ENCODE peak calls at places on chromosomes 4 and X, in four cellular contexts. One of them, this sample, is unnamed.

GRCh38 chrX:17741123-17741511 is 3.8 kb downstream of the SCML1 start:
- DNase-seq in cardiac fibroblast: no peak
- DNase-seq in body of pancreas: no peak
- DNase-seq in HFF-Myc: no peak
- DNase-seq in this sample: no peak

GRCh38 chr4:189021831-189022230 is 882.6 kb downstream of the TRIML1 start:
- DNase-seq in cardiac fibroblast: peak
- DNase-seq in body of pancreas: no peak
- DNase-seq in HFF-Myc: peak
- DNase-seq in this sample: no peak

GRCh38 chr4:102430511-102430910 is 70.6 kb upstream of the NFKB1 start:
- DNase-seq in cardiac fibroblast: peak
- DNase-seq in body of pancreas: no peak
- DNase-seq in HFF-Myc: no peak
- DNase-seq in this sample: no peak

GRCh38 chrX:154734101-154734781 is 16.6 kb downstream of the GAB3 start:
- DNase-seq in cardiac fibroblast: peak
- DNase-seq in body of pancreas: no peak
- DNase-seq in HFF-Myc: no peak
- DNase-seq in this sample: no peak

GRCh38 chr4:88965053-88965452 is 91.9 kb downstream of the FAM13A start:
- DNase-seq in cardiac fibroblast: no peak
- DNase-seq in body of pancreas: no peak
- DNase-seq in HFF-Myc: no peak
- DNase-seq in this sample: no peak

GRCh38 chr4:7816771-7817170 is 122.9 kb downstream of the AFAP1 start:
- DNase-seq in cardiac fibroblast: no peak
- DNase-seq in body of pancreas: no peak
- DNase-seq in HFF-Myc: no peak
- DNase-seq in this sample: no peak

GRCh38 chrX:54357414-54358377 is at the start of gene WNK3:
- DNase-seq in cardiac fibroblast: peak
- DNase-seq in body of pancreas: peak
- DNase-seq in HFF-Myc: no peak
- DNase-seq in this sample: no peak

GRCh38 chrX:70664726-70665125 is 220.1 kb downstream of the DLG3 start:
- DNase-seq in cardiac fibroblast: peak
- DNase-seq in body of pancreas: peak
- DNase-seq in HFF-Myc: no peak
- DNase-seq in this sample: no peak

GRCh38 chrX:132520792-132521191 is 32.0 kb upstream of the MBNL3 start:
- DNase-seq in cardiac fibroblast: no peak
- DNase-seq in body of pancreas: no peak
- DNase-seq in HFF-Myc: no peak
- DNase-seq in this sample: no peak

GRCh38 chrX:150529587-150529986 is 38.8 kb upstream of the MTM1 start:
- DNase-seq in cardiac fibroblast: no peak
- DNase-seq in body of pancreas: no peak
- DNase-seq in HFF-Myc: no peak
- DNase-seq in this sample: no peak

GRCh38 chr4:83867221-83867620 is 331.3 kb downstream of the GPAT3 start:
- DNase-seq in cardiac fibroblast: no peak
- DNase-seq in body of pancreas: no peak
- DNase-seq in HFF-Myc: no peak
- DNase-seq in this sample: no peak

GRCh38 chrX:128992107-128992971 is 531.0 kb downstream of the SMARCA1 start:
- DNase-seq in cardiac fibroblast: no peak
- DNase-seq in body of pancreas: no peak
- DNase-seq in HFF-Myc: no peak
- DNase-seq in this sample: no peak

GRCh38 chr4:8377103-8378075 is 63.1 kb downstream of the ACOX3 start:
- DNase-seq in cardiac fibroblast: no peak
- DNase-seq in body of pancreas: no peak
- DNase-seq in HFF-Myc: no peak
- DNase-seq in this sample: no peak

GRCh38 chrX:39513836-39514235 is 583.9 kb downstream of the BCOR start:
- DNase-seq in cardiac fibroblast: no peak
- DNase-seq in body of pancreas: no peak
- DNase-seq in HFF-Myc: no peak
- DNase-seq in this sample: no peak

GRCh38 chr4:142414336-142414945 is 431.7 kb downstream of the INPP4B start:
- DNase-seq in cardiac fibroblast: no peak
- DNase-seq in body of pancreas: no peak
- DNase-seq in HFF-Myc: no peak
- DNase-seq in this sample: no peak
- H3K4me3 ChIP-seq in cardiac fibroblast: no peak
- H3K4me3 ChIP-seq in body of pancreas: no peak
- H3K4me3 ChIP-seq in HFF-Myc: no peak
- H3K4me3 ChIP-seq in this sample: no peak

GRCh38 chrX:38166478-38167083 is 54.1 kb downstream of the SRPX start:
- DNase-seq in cardiac fibroblast: peak
- DNase-seq in body of pancreas: peak
- DNase-seq in HFF-Myc: no peak
- DNase-seq in this sample: no peak
- TF ChIP-seq CTCF in cardiac fibroblast: peak
- TF ChIP-seq CTCF in body of pancreas: peak
- TF ChIP-seq CTCF in HFF-Myc: no peak
- TF ChIP-seq CTCF in this sample: peak

DNA sequence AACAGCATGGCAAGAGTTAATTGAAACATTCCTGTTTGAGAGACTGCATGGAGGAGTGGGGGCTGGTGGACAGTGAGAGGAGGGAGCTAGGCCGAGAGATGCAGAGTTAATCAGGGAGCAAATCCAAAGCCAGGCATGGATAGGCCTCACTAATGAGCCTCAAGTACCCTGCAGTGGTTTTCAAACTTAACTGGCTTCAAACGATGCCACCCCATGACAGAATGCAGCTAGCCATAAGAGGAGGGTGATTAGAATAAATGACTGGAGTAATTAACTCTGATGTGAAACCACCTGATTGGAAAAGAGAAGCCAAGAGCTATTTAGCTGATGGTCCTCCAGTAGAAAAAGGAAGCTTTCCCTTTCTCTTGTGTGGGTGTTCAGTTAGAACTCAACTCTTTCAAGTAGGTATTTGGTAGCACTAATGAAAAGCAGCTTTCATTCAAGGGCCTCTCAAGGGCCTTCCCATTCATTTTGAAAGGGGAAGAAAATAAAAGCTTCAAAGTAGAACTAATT is 215.4 kb upstream of the MAB21L2 start:
- DNase-seq in cardiac fibroblast: no peak
- DNase-seq in body of pancreas: no peak
- DNase-seq in HFF-Myc: no peak
- DNase-seq in this sample: no peak
- H3K4me3 ChIP-seq in cardiac fibroblast: no peak
- H3K4me3 ChIP-seq in body of pancreas: no peak
- H3K4me3 ChIP-seq in HFF-Myc: no peak
- H3K4me3 ChIP-seq in this sample: no peak

GRCh38 chrX:66731398-66731797 is 92.5 kb upstream of the EDA2R start:
- DNase-seq in cardiac fibroblast: peak
- DNase-seq in body of pancreas: no peak
- DNase-seq in HFF-Myc: peak
- DNase-seq in this sample: no peak
- TF ChIP-seq CTCF in cardiac fibroblast: peak
- TF ChIP-seq CTCF in body of pancreas: peak
- TF ChIP-seq CTCF in HFF-Myc: no peak
- TF ChIP-seq CTCF in this sample: peak

GRCh38 chrX:13120017-13120416 is 75.6 kb upstream of the FAM9C start:
- DNase-seq in cardiac fibroblast: peak
- DNase-seq in body of pancreas: peak
- DNase-seq in HFF-Myc: no peak
- DNase-seq in this sample: no peak
- H3K4me3 ChIP-seq in cardiac fibroblast: no peak
- H3K4me3 ChIP-seq in body of pancreas: no peak
- H3K4me3 ChIP-seq in HFF-Myc: no peak
- H3K4me3 ChIP-seq in this sample: no peak